ENCODE peak calls at places on chromosomes 1 and 21, in nine cellular contexts. J is NCI-H1930; X is naive thymus-derived CD4-positive, alpha-beta T cell; E is stimulated activated CD8-positive, alpha-beta memory T cell treated with anti-CD3 and anti-CD28 coated beads, Interleukin-7, amount 100 ng/mL, for 1 hour; Y is head of caudate nucleus; R is IMR-90; M is ureter; K is esophagus squamous epithelium; F is ovary. B is an unnamed sample.

GRCh38 chr1:228345201-228345930 is 61.3 kb downstream of the TRIM11 start:
- DNase-seq in J (no peak), K (no peak), E (no peak), F (peak; percentile 8), R (no peak), M (no peak), Y (no peak), X (no peak), B (no peak)

GRCh38 chr21:28832013-28832714 is 160.5 kb downstream of the LTN1 start:
- DNase-seq in F (no peak), E (no peak), R (peak; percentile 41), J (no peak), Y (no peak), M (no peak), X (peak; percentile 52), K (no peak), B (no peak)

GRCh38 chr1:61997123-61997522 is 197.5 kb upstream of the L1TD1 start:
- DNase-seq in M (no peak), F (no peak), X (no peak), J (no peak), R (no peak), Y (no peak), E (no peak), K (no peak), B (no peak)

GRCh38 chr1:218478336-218478735 is 133.2 kb downstream of the TGFB2 start:
- DNase-seq in F (no peak), E (no peak), K (no peak), M (no peak), X (no peak), Y (no peak), R (peak; percentile 20), J (no peak), B (no peak)

GRCh38 chr1:103788377-103788776 is 38.7 kb downstream of the AMY1C start:
- DNase-seq in X (no peak), E (no peak), J (no peak), Y (no peak), F (no peak), M (no peak), R (no peak), K (no peak), B (no peak)

GRCh38 chr1:248818505-248819374 is 7.0 kb downstream of the SH3BP5L start:
- DNase-seq in R (no peak), K (no peak), J (no peak), Y (no peak), X (no peak), M (peak; percentile 35), E (no peak), F (no peak), B (no peak)

GRCh38 chr1:179828554-179829110 is 49.0 kb downstream of the TOR1AIP2 start:
- DNase-seq in Y (no peak), K (no peak), X (no peak), R (no peak), E (no peak), F (no peak), J (no peak), M (no peak), B (no peak)

GRCh38 chr1:215539803-215540575 is 27.1 kb upstream of the KCTD3 start:
- DNase-seq in F (no peak), J (no peak), E (no peak), R (peak; percentile 23), K (no peak), M (no peak), X (no peak), Y (no peak), B (no peak)

GRCh38 chr1:218553197-218553596 is 208.1 kb downstream of the TGFB2 start:
- DNase-seq in F (no peak), Y (no peak), K (no peak), R (no peak), J (no peak), E (no peak), X (no peak), M (no peak), B (no peak)

GRCh38 chr1:213327318-213327667 is 276.3 kb downstream of the RPS6KC1 start:
- DNase-seq in M (no peak), K (no peak), J (no peak), R (peak; percentile 86), F (no peak), X (no peak), E (no peak), Y (no peak), B (no peak)

GRCh38 chr21:37878946-37879660 is 37.2 kb downstream of the KCNJ6 start:
- DNase-seq in E (no peak), J (no peak), X (no peak), M (no peak), F (no peak), R (peak; percentile 93), Y (no peak), K (no peak), B (no peak)

GRCh38 chr1:147171399-147172167 is 687 bp downstream of the PRKAB2 start:
- DNase-seq in K (no peak), M (no peak), X (peak; percentile 8), J (no peak), R (no peak), Y (no peak), E (no peak), F (no peak), B (no peak)

GRCh38 chr1:202112864-202113689 is 9.6 kb upstream of the GPR37L1 start:
- DNase-seq in J (no peak), M (no peak), F (no peak), X (no peak), Y (no peak), E (no peak), K (no peak), R (peak; percentile 11), B (no peak)

GRCh38 chr1:170537798-170538503 is 6.0 kb downstream of the GORAB start:
- DNase-seq in R (peak; percentile 73), Y (no peak), M (no peak), K (no peak), E (no peak), F (no peak), J (no peak), X (no peak), B (no peak)

GRCh38 chr21:46562964-46563607 is 41.8 kb downstream of the S100B start:
- DNase-seq in X (no peak), E (no peak), Y (no peak), K (no peak), R (no peak), M (no peak), J (no peak), F (no peak), B (no peak)

GRCh38 chr1:15525043-15525958 is 1.3 kb upstream of the CASP9 start:
- DNase-seq in M (no peak), K (no peak), X (no peak), E (no peak), F (peak; percentile 53), R (no peak), J (no peak), Y (no peak), B (no peak)

GRCh38 chr1:206590025-206590834 is 22.0 kb downstream of the EIF2D start:
- DNase-seq in R (peak; percentile 80), X (no peak), M (no peak), E (no peak), K (no peak), Y (no peak), J (no peak), F (no peak), B (no peak)

GRCh38 chr1:100396651-100397050 is 44.3 kb downstream of the CDC14A start:
- DNase-seq in Y (no peak), J (no peak), K (no peak), X (no peak), F (no peak), M (no peak), E (no peak), R (no peak), B (no peak)

GRCh38 chr21:35971824-35972223 is 88.5 kb downstream of the SETD4 start:
- DNase-seq in X (no peak), Y (no peak), M (no peak), E (no peak), F (no peak), K (no peak), R (no peak), J (no peak), B (no peak)

GRCh38 chr1:97013904-97014303 is 292.3 kb downstream of the PTBP2 start:
- DNase-seq in Y (no peak), K (no peak), R (peak; percentile 76), F (no peak), X (no peak), E (no peak), J (no peak), M (no peak), B (no peak)

B was measured in activated naive CD4-positive, alpha-beta T cell.